ENCODE peak calls at places on chromosomes 16 and 17, in eight cellular contexts. J is esophagus squamous epithelium, P is mesenchymal stem cell, N is uterus, W is keratinocyte, R is H9, U is body of pancreas, A is prostate gland. H is an unnamed sample. For H3K9me3, the result is how much of the 10 kb centered on the place peaks cover.

GRCh38 chr17:79832211-79833109 is 6.8 kb downstream of the CBX4 start:
- DNase-seq in A (no peak), P (peak), W (no peak), J (no peak), N (no peak), U (peak), R (peak), H (peak)

GRCh38 chr17:7912927-7913524 is 3.1 kb downstream of the RNF227 start:
- DNase-seq in R (peak), J (no peak), N (no peak), A (peak), W (no peak), P (peak), U (no peak), H (peak)

GRCh38 chr16:57264950-57265371 is 19.5 kb downstream of the PLLP start:
- DNase-seq in N (no peak), P (no peak), A (peak), R (no peak), U (peak), W (no peak), J (no peak), H (no peak)

GRCh38 chr16:19143241-19143640 is 24.8 kb upstream of the SYT17 start:
- DNase-seq in U (no peak), P (no peak), A (peak), R (no peak), N (no peak), J (no peak), W (no peak), H (peak)

GRCh38 chr17:55577011-55577586 is 65.8 kb upstream of the SMIM36 start:
- DNase-seq in W (no peak), N (peak), R (no peak), J (no peak), A (no peak), U (no peak), P (peak), H (peak)

GRCh38 chr17:29617125-29617480 is 5.6 kb downstream of the CORO6 start:
- DNase-seq in N (peak), J (peak), U (peak), W (no peak), R (peak), A (peak), P (peak), H (peak)

GRCh38 chr16:3651461-3652372 is 2.8 kb upstream of the DNASE1 start:
- DNase-seq in W (no peak), U (no peak), A (no peak), R (no peak), N (no peak), P (no peak), J (no peak), H (no peak)

GRCh38 chr17:49703557-49704277 is 4.0 kb downstream of the SLC35B1 start:
- DNase-seq in P (peak), W (no peak), R (peak), J (no peak), U (no peak), A (peak), N (no peak), H (peak)

GRCh38 chr17:65365209-65365608 is 196.2 kb downstream of the AXIN2 start:
- DNase-seq in W (no peak), P (no peak), R (no peak), U (no peak), N (no peak), J (no peak), A (no peak), H (peak)

GRCh38 chr17:76706817-76707216 is 3.9 kb downstream of the MXRA7 start:
- DNase-seq in J (no peak), R (no peak), U (no peak), N (no peak), P (no peak), W (no peak), A (no peak), H (no peak)

GRCh38 chr16:55709801-55710200 is 54.0 kb downstream of the SLC6A2 start:
- DNase-seq in P (no peak), N (no peak), A (no peak), R (no peak), J (no peak), W (no peak), U (no peak), H (no peak)

GRCh38 chr16:85428168-85428898 is 184.8 kb upstream of the GSE1 start:
- DNase-seq in N (no peak), P (no peak), R (peak), U (peak), A (no peak), W (no peak), J (no peak), H (peak)

GRCh38 chr17:17191346-17191792 is 14.8 kb downstream of the PLD6 start:
- DNase-seq in J (no peak), W (no peak), P (peak), N (peak), U (no peak), A (no peak), R (no peak), H (no peak)

GRCh38 chr16:85249830-85250455 is 137.7 kb upstream of the CIBAR2 start:
- DNase-seq in J (no peak), W (no peak), P (no peak), A (no peak), R (no peak), U (no peak), N (no peak), H (peak)

GRCh38 chr17:75271955-75272847 is 1.2 kb upstream of the MIF4GD start:
- DNase-seq in R (peak), A (peak), U (peak), J (no peak), W (no peak), P (no peak), N (peak), H (no peak)

GRCh38 chr17:50144346-50144745 is 6.1 kb downstream of the PPP1R9B start:
- DNase-seq in A (no peak), U (no peak), N (no peak), J (no peak), W (no peak), R (no peak), P (no peak), H (no peak)

GRCh38 chr16:50408001-50408400 is 39.2 kb upstream of the BRD7 start:
- DNase-seq in R (no peak), A (no peak), U (no peak), W (no peak), P (no peak), N (no peak), J (no peak), H (no peak)

GRCh38 chr16:68382296-68382718 is 66.0 kb downstream of the SMPD3 start:
- DNase-seq in P (no peak), N (no peak), J (no peak), W (no peak), A (no peak), R (peak), U (no peak), H (peak)

GRCh38 chr16:85557083-85557975 is 55.8 kb upstream of the GSE1 start:
- DNase-seq in U (peak), J (no peak), N (peak), R (no peak), A (no peak), P (peak), W (no peak), H (no peak)

GRCh38 chr17:1907818-1908698 is 78.3 kb downstream of the RPA1 start:
- DNase-seq in W (no peak), A (no peak), R (peak), P (peak), U (no peak), J (no peak), N (no peak), H (peak)

GRCh38 chr17:1904273-1905052 is 74.7 kb downstream of the RPA1 start:
- DNase-seq in J (no peak), R (no peak), N (no peak), U (no peak), P (no peak), W (no peak), A (no peak), H (no peak)

GRCh38 chr16:4415538-4416199 is 727 bp downstream of the CORO7 start:
- DNase-seq in A (peak), W (no peak), J (no peak), U (no peak), R (peak), N (no peak), P (no peak), H (peak)

GRCh38 chr16:15946257-15947044 is 3.0 kb upstream of the ABCC1 start:
- DNase-seq in J (no peak), W (no peak), N (no peak), P (peak), U (no peak), A (peak), R (no peak), H (peak)

GRCh38 chr16:17130733-17131132 is 340.0 kb downstream of the XYLT1 start:
- DNase-seq in W (no peak), P (no peak), R (no peak), U (no peak), J (no peak), A (no peak), N (no peak), H (no peak)

GRCh38 chr17:42781639-42782401 is 1.4 kb downstream of the WNK4 start:
- DNase-seq in A (peak), P (no peak), R (no peak), J (no peak), W (no peak), N (no peak), U (no peak), H (no peak)

GRCh38 chr17:76515291-76515949 is 14.2 kb upstream of the RHBDF2 start:
- DNase-seq in A (peak), P (peak), R (no peak), W (no peak), U (peak), N (peak), J (no peak), H (no peak)

GRCh38 chr17:19374136-19374535 is 4.2 kb upstream of the MAPK7 start:
- DNase-seq in J (no peak), N (no peak), P (no peak), A (no peak), U (no peak), R (no peak), W (no peak), H (no peak)

GRCh38 chr17:55116440-55116914 is 147.9 kb downstream of the STXBP4 start:
- DNase-seq in W (no peak), N (no peak), U (no peak), R (no peak), P (no peak), A (no peak), J (no peak), H (peak)

GRCh38 chr16:23284584-23284983 is 17.5 kb upstream of the SCNN1B start:
- DNase-seq in W (no peak), U (no peak), N (no peak), P (no peak), A (peak), R (no peak), J (no peak), H (no peak)

GRCh38 chr16:69003500-69003899 is 102.0 kb upstream of the HAS3 start:
- DNase-seq in P (no peak), J (no peak), R (no peak), A (no peak), U (no peak), N (no peak), W (no peak), H (no peak)

GRCh38 chr16:25009822-25010221 is 5.3 kb downstream of the ARHGAP17 start:
- DNase-seq in N (no peak), U (no peak), J (no peak), P (peak), A (no peak), R (no peak), W (no peak), H (peak)

GRCh38 chr16:83807710-83808572 is at the start of gene HSBP1:
- DNase-seq in W (peak), R (peak), U (peak), P (peak), J (peak), A (peak), N (peak), H (peak)

GRCh38 chr17:38605852-38606645 is at the start of gene SRCIN1:
- DNase-seq in U (peak), N (peak), W (no peak), A (peak), R (peak), J (no peak), P (no peak), H (peak)

GRCh38 chr16:17556276-17557052 is 85.7 kb upstream of the XYLT1 start:
- DNase-seq in N (no peak), A (no peak), P (no peak), W (no peak), J (no peak), R (peak), U (no peak), H (peak)

GRCh38 chr17:34673516-34673915 is 94.1 kb downstream of the TMEM132E start:
- DNase-seq in U (no peak), A (no peak), W (no peak), R (no peak), J (no peak), N (no peak), P (no peak), H (no peak)

GRCh38 chr17:5644065-5644464 is 59.8 kb upstream of the NLRP1 start:
- DNase-seq in P (no peak), W (no peak), U (no peak), J (no peak), R (no peak), N (no peak), A (no peak), H (no peak)

GRCh38 chr16:88283596-88283995 is 99.2 kb upstream of the ZNF469 start:
- DNase-seq in R (no peak), U (no peak), J (no peak), N (no peak), A (no peak), W (no peak), P (no peak), H (no peak)
- H3K9me3 ChIP-seq in R (under half), U (under half), J (under half), N (under half), A (under half), W (under half), P (under half), H (under half)

GRCh38 chr17:82270651-82271050 is 2.8 kb downstream of the CSNK1D start:
- DNase-seq in N (no peak), R (no peak), J (no peak), W (no peak), P (no peak), A (no peak), U (no peak), H (no peak)

GRCh38 chr17:82266142-82266541 is 7.4 kb downstream of the CSNK1D start:
- DNase-seq in P (no peak), N (no peak), R (no peak), A (no peak), W (no peak), J (no peak), U (no peak), H (no peak)

GRCh38 chr17:82269138-82269881 is 4.2 kb downstream of the CSNK1D start:
- DNase-seq in P (no peak), R (no peak), J (no peak), U (no peak), W (no peak), A (no peak), N (no peak), H (no peak)

GRCh38 chr17:82269882-82270500 is 3.5 kb downstream of the CSNK1D start:
- DNase-seq in A (no peak), P (no peak), N (no peak), W (no peak), U (no peak), R (no peak), J (no peak), H (no peak)

DNA sequence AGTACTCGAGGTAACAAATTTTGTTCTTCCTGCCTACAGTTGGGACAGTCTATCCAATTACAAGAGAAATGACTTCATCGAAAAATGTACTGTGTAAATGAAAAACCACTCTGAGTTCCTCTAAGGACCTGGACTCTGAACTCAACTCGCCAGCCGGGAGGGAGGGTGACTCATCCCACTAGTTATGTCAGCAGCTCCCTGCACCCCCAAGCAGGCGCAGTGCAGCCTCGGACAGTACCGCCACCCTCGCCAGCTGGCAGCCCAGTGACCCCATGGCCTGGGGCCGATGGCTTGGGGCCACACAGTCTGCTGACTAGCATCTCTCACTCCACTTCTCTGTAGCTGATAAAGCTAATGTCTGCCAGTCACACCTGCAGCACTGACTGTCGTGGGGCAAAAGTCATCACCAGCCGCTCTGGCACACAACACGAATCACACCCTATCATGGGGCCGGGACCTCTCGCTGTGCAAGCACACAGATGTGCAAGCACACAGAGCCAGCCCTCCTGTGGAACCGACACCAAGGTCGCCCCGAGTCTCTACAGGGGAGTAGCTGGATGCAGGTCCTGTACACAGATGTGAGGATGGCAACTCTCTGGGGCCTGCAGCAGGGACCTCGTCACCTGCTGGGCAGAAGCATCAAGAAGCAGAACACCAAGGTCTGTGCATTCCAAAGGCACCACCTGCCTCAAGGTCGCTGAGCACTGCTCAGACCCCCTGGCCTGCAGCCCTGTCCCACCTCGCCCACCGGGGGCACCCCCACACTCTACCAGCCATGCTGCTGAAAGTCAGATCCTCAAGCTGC is 5.7 kb downstream of the CSNK1D start:
- DNase-seq in W (no peak), U (peak), J (peak), P (peak), R (no peak), N (peak), A (peak), H (no peak)
- H3K9me3 ChIP-seq in W (under half), U (under half), J (under half), P (under half), R (under half), N (under half), A (under half), H (under half)

GRCh38 chr17:83143817-83144231 is 64.4 kb downstream of the METRNL start:
- DNase-seq in N (no peak), U (no peak), J (no peak), W (no peak), R (no peak), A (no peak), P (no peak), H (no peak)

GRCh38 chr17:83145358-83145738 is 65.9 kb downstream of the METRNL start:
- DNase-seq in A (no peak), P (no peak), U (peak), J (no peak), W (no peak), R (no peak), N (no peak), H (no peak)

GRCh38 chr17:83145831-83146230 is 66.4 kb downstream of the METRNL start:
- DNase-seq in N (no peak), U (peak), J (no peak), R (no peak), P (no peak), W (no peak), A (no peak), H (no peak)

GRCh38 chr17:83144421-83145357 is 65.3 kb downstream of the METRNL start:
- DNase-seq in N (no peak), W (no peak), U (peak), R (no peak), P (no peak), J (no peak), A (no peak), H (no peak)

DNA sequence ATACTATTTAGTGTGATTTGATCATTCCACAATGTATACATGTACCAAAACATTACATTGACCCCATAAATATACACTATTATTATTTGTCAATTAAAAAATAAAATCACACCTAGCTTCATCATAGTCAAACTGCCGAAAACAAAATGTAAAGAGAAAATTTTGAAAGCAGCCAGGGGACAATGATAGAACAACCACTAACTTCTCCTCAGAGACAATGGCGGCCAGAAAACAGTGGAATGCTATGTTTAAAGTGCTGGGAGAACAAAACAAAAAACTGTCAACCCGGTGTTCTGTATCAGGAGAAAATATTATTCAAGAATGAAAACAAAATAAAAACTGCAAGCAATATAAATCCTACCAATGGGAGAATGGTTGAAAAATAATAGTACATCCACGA is 63.2 kb downstream of the METRNL start:
- DNase-seq in P (no peak), U (no peak), W (no peak), N (no peak), A (no peak), J (no peak), R (no peak), H (no peak)
- H3K9me3 ChIP-seq in P (under half), U (under half), W (under half), N (under half), A (under half), J (under half), R (under half), H (under half)

GRCh38 chr16:31767267-31767666 is 106.3 kb upstream of the ZNF267 start:
- DNase-seq in N (no peak), J (no peak), W (no peak), A (no peak), R (no peak), P (no peak), U (no peak), H (no peak)

DNA sequence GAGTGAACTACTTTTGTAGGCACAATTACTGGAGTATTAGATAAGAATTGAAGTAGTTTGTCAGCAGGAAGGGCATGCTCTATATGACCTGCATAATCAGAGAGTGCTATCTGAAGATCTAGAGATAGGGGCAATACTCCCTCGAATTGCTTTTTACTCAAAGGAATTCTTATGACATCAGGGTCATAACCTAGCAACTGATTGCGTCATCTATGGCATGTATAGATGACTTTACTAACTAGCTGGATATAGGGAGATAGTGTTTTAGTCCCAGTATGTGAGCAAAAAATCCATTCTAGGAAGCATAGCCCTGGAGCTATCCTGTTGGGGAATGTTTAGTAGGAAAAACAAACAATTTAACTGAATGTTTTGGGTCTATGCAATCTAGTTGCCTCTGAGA is 109.5 kb upstream of the ZNF267 start:
- DNase-seq in J (no peak), U (no peak), R (no peak), W (no peak), N (no peak), A (no peak), P (no peak), H (no peak)
- H3K9me3 ChIP-seq in J (half or more), U (half or more), R (half or more), W (under half), N (under half), A (under half), P (half or more), H (under half)

DNA sequence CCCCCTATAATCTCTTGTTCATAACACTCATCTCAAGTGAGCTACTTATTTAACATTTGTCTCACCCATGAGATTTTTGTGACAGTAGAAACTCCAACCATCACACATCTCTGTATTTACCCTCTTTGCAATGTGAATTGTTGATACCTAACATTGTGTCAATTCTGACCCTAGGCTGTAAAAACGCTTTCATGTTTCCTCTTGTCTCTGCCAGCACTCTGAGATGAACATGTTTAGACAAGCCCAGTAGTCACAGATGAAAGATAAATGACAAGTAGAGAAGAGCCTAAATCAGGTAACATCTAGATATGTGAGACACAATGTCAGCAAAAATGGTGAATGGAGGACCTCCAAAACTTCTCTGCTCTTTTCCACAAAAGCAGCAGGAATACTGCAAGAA is 1254.5 kb upstream of the GOT2 start:
- DNase-seq in N (no peak), W (no peak), U (no peak), A (no peak), J (no peak), P (no peak), R (no peak), H (no peak)
- H3K9me3 ChIP-seq in N (under half), W (under half), U (under half), A (under half), J (under half), P (under half), R (under half), H (under half)